ENCODE peak calls at places on chromosomes 16 and 17, in ten cellular contexts. A is CD8-positive, alpha-beta T cell; X is heart right ventricle; L is choroid plexus epithelial cell; T is IMR-90; Z is PC-3; G is ascending aorta; R is HFF-Myc; O is transverse colon; F is esophagus squamous epithelium. D is an unnamed sample.

GRCh38 chr17:41332239-41332638 is 16.7 kb upstream of the KRTAP17-1 start:
- DNase-seq in A (no peak), X (no peak), L (no peak), T (no peak), Z (no peak), G (no peak), R (no peak), O (no peak), F (no peak), D (no peak)

GRCh38 chr17:43868236-43868994 is 21.4 kb downstream of the CD300LG start:
- DNase-seq in A (no peak), X (no peak), L (no peak), T (no peak), Z (no peak), G (no peak), R (no peak), O (no peak), F (no peak), D (no peak)

GRCh38 chr16:19126300-19126699 is 12.5 kb downstream of the ITPRIPL2 start:
- DNase-seq in A (no peak), X (no peak), L (no peak), T (no peak), Z (no peak), G (no peak), R (no peak), O (no peak), F (no peak), D (no peak)

GRCh38 chr16:69311533-69312388 is 611 bp downstream of the VPS4A start:
- DNase-seq in A (peak), X (no peak), L (peak), T (no peak), Z (peak), G (peak), R (no peak), O (peak), F (no peak), D (no peak)

GRCh38 chr17:76866774-76867577 is 1.2 kb upstream of the MGAT5B start:
- DNase-seq in A (no peak), X (no peak), L (peak), T (peak), Z (peak), G (no peak), R (no peak), O (no peak), F (no peak), D (peak)

GRCh38 chr17:36722121-36722902 is 120.9 kb downstream of the MRM1 start:
- DNase-seq in A (peak), X (peak), L (peak), T (peak), Z (peak), G (peak), R (no peak), O (peak), F (no peak), D (no peak)

GRCh38 chr17:63458478-63458877 is 12.4 kb upstream of the CYB561 start:
- DNase-seq in A (no peak), X (no peak), L (no peak), T (no peak), Z (no peak), G (no peak), R (no peak), O (no peak), F (no peak), D (no peak)

GRCh38 chr16:19071811-19072777 is 4.7 kb downstream of the COQ7 start:
- DNase-seq in A (peak), X (peak), L (peak), T (peak), Z (peak), G (peak), R (no peak), O (peak), F (no peak), D (peak)

GRCh38 chr17:78697846-78698343 is 84.2 kb downstream of the CYTH1 start:
- DNase-seq in A (no peak), X (no peak), L (no peak), T (no peak), Z (no peak), G (no peak), R (no peak), O (no peak), F (no peak), D (no peak)

GRCh38 chr17:83078378-83079339 is 750 bp upstream of the METRNL start:
- DNase-seq in A (no peak), X (no peak), L (no peak), T (no peak), Z (no peak), G (no peak), R (no peak), O (no peak), F (no peak), D (no peak)

DNA sequence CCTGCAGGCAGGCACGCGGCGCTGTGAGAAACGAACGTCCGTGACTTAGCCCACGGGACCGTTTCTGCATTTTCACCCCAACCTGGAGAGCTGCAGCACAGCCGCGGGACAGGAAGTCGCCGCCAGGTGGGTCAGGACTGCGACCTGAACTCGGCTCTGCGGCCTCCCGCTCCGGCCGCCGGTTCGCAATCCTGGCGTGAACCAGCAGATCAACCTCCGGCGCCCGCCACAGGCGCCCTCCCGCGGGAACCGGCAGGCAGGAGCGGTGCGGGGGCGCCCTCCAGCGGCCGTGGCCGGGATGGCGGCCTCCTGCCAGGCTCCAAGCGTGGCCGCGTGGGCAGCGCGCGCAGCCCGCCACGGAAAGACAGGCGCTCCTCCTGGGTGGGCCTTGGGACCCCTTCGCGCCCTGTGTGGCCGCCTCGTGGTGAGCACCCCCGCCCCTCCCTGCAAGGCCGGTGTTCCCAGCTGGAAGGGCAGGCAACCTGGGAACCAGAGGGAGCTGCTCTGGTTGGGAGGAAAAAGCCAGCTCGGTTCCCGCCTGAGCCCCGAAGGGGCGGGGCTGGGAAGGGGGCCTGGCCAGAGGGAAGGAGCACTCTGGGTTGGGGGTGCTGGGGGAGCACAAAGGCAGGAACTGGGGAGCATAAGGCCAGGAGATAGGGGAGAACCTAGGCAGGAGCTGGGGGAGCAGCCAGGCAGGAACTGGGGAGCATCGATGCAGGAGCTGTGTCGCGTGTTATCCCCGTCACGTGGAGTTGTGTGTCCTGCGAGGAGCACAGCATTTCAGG is 28.2 kb downstream of the ACTG1 start:
- DNase-seq in A (peak), X (peak), L (peak), T (peak), Z (peak), G (peak), R (no peak), O (peak), F (peak), D (peak)
- H3K4me3 ChIP-seq in A (peak), X (peak), L (peak), T (peak), Z (peak), G (peak), R (peak), O (peak), F (peak), D (peak)

DNA sequence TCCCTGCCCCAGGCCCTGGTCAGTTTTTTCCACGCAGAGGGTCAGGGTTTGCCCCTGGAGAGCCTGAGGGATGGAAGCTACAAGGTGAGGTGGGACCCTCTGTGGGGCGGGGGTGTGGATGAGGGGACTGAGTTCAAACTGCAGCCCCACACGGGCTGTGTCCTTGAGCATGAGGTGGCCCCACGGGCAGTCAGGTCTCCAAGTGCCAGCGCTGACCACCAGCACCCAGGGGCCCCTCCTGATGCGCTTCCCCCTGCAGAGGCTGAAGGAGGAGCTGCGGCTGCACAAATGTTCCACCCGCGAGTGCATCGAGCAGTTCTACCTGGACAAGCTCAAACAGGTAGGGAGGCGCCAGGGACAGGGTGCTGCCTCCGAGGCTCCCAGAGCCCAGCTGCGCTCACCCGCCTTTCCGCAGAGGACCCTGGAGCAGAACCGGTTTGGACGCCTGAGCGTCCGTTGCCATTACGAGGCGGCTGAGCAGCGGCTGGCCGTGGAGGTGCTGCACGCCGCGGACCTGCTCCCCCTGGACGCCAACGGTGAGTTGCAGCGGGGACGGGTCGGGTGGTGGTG is 4.3 kb downstream of the TSR3 start:
- DNase-seq in A (no peak), X (no peak), L (no peak), T (no peak), Z (no peak), G (no peak), R (no peak), O (no peak), F (no peak), D (no peak)
- TF ChIP-seq CTCF in A (no peak), X (no peak), L (no peak), T (no peak), Z (no peak), G (no peak), R (no peak), O (no peak), F (no peak), D (no peak)

GRCh38 chr16:79146-80054 is 1.4 kb downstream of the MPG start:
- DNase-seq in A (no peak), X (no peak), L (peak), T (peak), Z (no peak), G (no peak), R (no peak), O (no peak), F (no peak), D (no peak)
- H3K4me3 ChIP-seq in A (peak), X (peak), L (peak), T (peak), Z (peak), G (peak), R (peak), O (no peak), F (peak), D (peak)

DNA sequence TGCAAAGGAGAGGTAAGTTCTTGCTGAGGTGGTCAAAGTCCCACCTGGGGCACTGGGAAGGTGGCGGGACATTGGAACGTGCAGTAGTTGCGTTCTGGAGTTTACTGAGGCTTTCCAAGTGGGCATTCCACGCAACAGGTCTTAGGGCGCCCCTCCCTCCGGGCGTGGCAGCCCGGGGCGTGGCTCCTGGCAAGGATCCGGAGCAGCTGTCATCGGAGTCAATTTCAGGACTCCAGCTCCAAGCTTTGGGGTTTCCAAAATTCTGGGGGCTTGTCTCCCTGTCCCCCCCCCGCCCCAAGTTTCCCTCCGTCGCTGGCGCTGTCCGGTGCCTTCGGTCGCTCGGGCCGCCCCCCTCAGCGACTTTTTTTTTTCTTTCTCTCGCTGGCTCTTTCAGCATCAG is 43.1 kb upstream of the AMZ2 start:
- DNase-seq in A (no peak), X (no peak), L (no peak), T (no peak), Z (peak), G (no peak), R (no peak), O (no peak), F (no peak), D (no peak)
- TF ChIP-seq CTCF in A (no peak), X (no peak), L (no peak), T (no peak), Z (no peak), G (no peak), R (no peak), O (no peak), F (no peak), D (no peak)

DNA sequence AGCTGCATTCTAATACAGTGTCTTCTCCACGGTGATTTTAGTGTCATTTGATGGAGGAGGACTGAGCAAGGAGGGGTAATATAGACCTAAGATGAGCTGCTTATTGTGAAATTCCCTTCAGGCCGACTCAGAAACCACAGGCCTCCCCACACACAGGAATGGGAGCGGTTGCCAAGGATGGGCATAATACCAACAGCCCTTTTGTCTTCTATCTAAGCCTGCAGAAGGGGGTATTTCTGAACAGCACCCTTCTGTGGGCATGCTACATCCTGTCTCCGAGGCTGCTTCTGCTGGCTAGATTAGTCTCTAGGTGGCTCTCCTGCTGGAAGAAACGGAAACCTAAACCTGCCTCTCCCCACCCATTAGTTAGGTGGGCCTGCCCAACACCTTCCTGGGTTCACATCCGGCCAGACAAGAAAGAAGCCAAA is 72.9 kb downstream of the CCDC182 start:
- DNase-seq in A (peak), X (no peak), L (peak), T (peak), Z (no peak), G (no peak), R (no peak), O (no peak), F (no peak), D (no peak)
- H3K4me3 ChIP-seq in A (no peak), X (no peak), L (no peak), T (no peak), Z (no peak), G (no peak), R (no peak), O (no peak), F (no peak), D (no peak)

DNA sequence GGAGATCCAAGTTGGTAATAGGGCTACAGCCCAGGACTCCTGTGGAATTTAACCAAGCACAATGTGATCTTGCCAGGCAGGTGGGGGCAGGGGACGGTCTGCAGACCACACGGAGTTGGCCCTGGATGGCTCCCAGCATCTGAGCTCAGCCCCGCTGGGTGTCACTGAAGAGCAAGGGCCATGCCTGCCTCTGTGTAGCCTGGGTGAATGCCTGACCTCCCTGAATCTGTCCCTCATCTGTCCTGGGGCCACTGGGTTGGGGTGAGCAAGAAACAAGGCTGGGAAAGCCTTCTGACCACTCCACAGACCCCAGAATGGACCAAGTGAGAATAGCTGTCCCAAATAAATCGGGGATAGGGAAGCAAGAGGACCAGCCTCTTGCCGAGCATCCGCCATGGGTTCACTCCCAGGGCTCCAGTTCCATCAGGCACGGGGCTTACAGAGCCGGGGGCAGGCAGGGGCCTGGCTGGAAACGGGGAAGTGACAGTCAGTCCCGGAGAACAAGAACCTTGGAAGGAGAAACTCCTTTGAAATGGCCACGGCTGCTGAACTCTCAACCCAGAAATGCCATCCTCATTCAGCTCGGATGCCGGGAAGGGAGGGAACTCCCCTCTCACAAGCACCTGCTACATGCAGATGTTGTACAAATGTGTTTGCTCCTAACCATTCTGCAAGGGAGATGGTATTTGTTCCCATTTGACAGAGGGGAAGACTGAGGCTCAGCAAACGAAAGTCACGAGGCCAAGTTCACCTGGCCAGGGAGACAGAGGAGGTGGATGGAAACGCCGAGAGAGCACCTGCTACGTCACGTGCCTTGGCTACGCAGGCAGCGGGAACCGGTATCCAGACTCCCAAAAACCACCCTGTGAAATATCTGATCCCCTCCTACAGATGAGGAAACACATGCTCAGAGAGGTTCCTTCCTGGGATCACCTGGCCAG is 50.0 kb downstream of the RMI2 start:
- DNase-seq in A (no peak), X (no peak), L (no peak), T (no peak), Z (no peak), G (no peak), R (no peak), O (no peak), F (no peak), D (no peak)
- TF ChIP-seq CTCF in A (no peak), X (no peak), L (no peak), T (no peak), Z (no peak), G (no peak), R (no peak), O (no peak), F (no peak), D (no peak)

DNA sequence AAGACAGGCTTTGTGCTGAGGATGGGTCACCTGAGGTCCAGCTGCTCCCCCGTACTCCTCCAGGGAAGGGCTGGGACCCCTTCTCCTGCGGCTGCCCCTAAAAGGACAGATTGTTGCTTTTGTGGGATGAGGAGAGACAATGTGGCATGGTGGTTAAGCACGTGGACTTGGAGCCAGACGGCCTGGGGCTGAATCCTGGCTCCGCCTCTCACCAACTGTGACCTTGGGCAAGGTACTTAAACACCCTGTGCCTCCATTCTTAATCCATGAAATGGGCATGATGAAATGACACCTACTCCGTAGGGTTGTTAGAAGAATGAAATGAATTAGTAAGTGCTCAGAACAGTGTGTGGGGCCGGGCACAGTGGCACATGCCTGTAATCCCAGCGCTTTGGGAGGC is 39.6 kb upstream of the PLCG2 start:
- DNase-seq in A (no peak), X (no peak), L (no peak), T (no peak), Z (no peak), G (no peak), R (no peak), O (no peak), F (no peak), D (no peak)
- H3K4me3 ChIP-seq in A (no peak), X (no peak), L (no peak), T (no peak), Z (no peak), G (no peak), R (no peak), O (no peak), F (no peak), D (no peak)

DNA sequence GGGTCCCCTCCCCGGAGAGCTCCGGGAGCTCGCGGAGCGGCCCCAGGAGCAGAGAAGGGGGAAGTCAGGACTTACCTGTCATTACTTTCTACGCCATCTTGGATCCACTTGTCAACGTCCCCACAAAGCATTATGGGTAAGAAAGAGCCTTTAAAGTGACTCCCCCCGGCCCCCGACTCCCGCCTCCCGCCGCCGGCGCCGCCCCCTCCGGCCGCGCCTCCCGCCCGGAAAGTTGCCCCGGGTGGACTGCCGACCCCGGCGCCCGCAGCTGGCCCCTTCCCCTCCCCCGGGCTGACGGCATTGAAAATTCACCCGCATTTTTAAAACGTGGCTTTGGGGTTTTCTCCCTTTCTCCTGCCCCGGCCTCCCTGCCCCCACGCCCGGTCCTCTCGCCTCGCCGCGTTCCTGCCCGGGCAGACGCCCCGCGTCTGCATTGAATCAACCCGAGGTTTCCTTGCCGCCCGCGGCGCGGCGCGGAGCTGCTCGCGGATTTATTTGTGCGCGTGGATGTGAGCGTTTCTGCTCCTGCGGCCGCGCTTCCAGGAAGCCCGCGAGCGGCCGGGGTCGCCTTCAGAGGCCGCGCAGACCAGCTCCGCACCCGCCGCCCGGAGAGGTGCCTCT is at the start of gene HELZ:
- DNase-seq in A (peak), X (peak), L (peak), T (peak), Z (peak), G (peak), R (peak), O (peak), F (no peak), D (peak)
- TF ChIP-seq CTCF in A (no peak), X (no peak), L (no peak), T (no peak), Z (no peak), G (no peak), R (no peak), O (no peak), F (no peak), D (no peak)

GRCh38 chr17:7703584-7704574 is 1.1 kb upstream of the EFNB3 start:
- DNase-seq in A (no peak), X (no peak), L (peak), T (no peak), Z (no peak), G (no peak), R (peak), O (no peak), F (no peak), D (peak)
- H3K4me3 ChIP-seq in A (no peak), X (peak), L (no peak), T (no peak), Z (peak), G (no peak), R (peak), O (no peak), F (peak), D (no peak)

GRCh38 chr16:60064026-60064425 is 1329.9 kb upstream of the GOT2 start:
- DNase-seq in A (no peak), X (no peak), L (no peak), T (no peak), Z (no peak), G (no peak), R (no peak), O (no peak), F (no peak), D (no peak)
- TF ChIP-seq CTCF in A (no peak), X (no peak), L (no peak), T (no peak), Z (no peak), G (no peak), R (no peak), O (no peak), F (no peak), D (no peak)